ENCODE peak calls at places on chromosome 3, in six cellular contexts. One of them, this sample, is unnamed. For H3K9me3, the result is how much of the 10 kb centered on the place peaks cover.

GRCh38 chr3:113436794-113437193 is 4.5 kb downstream of the CFAP44 start:
- DNase-seq in sigmoid colon: no peak
- DNase-seq in hepatocyte: peak
- DNase-seq in A549: no peak
- DNase-seq in IMR-90: peak
- DNase-seq in K562: no peak
- DNase-seq in this sample: no peak

GRCh38 chr3:181888234-181888633 is 176.5 kb downstream of the SOX2 start:
- DNase-seq in sigmoid colon: no peak
- DNase-seq in hepatocyte: no peak
- DNase-seq in A549: no peak
- DNase-seq in IMR-90: no peak
- DNase-seq in K562: no peak
- DNase-seq in this sample: no peak

GRCh38 chr3:16338999-16339398 is 74.0 kb downstream of the OXNAD1 start:
- DNase-seq in sigmoid colon: no peak
- DNase-seq in hepatocyte: peak
- DNase-seq in A549: peak
- DNase-seq in IMR-90: peak
- DNase-seq in K562: no peak
- DNase-seq in this sample: no peak

GRCh38 chr3:150286390-150287147 is 121.5 kb upstream of the TSC22D2 start:
- DNase-seq in sigmoid colon: no peak
- DNase-seq in hepatocyte: peak
- DNase-seq in A549: peak
- DNase-seq in IMR-90: peak
- DNase-seq in K562: peak
- DNase-seq in this sample: no peak

GRCh38 chr3:42739401-42740158 is 33.5 kb downstream of the CCDC13 start:
- DNase-seq in sigmoid colon: peak
- DNase-seq in hepatocyte: no peak
- DNase-seq in A549: no peak
- DNase-seq in IMR-90: no peak
- DNase-seq in K562: no peak
- DNase-seq in this sample: no peak

GRCh38 chr3:41508063-41508696 is 308.9 kb downstream of the CTNNB1 start:
- DNase-seq in sigmoid colon: no peak
- DNase-seq in hepatocyte: no peak
- DNase-seq in A549: no peak
- DNase-seq in IMR-90: no peak
- DNase-seq in K562: no peak
- DNase-seq in this sample: no peak

GRCh38 chr3:184282941-184283340 is 7.1 kb downstream of the ECE2 start:
- DNase-seq in sigmoid colon: no peak
- DNase-seq in hepatocyte: no peak
- DNase-seq in A549: no peak
- DNase-seq in IMR-90: no peak
- DNase-seq in K562: no peak
- DNase-seq in this sample: no peak

GRCh38 chr3:160105902-160106584 is 117.4 kb downstream of the IL12A start:
- DNase-seq in sigmoid colon: no peak
- DNase-seq in hepatocyte: no peak
- DNase-seq in A549: no peak
- DNase-seq in IMR-90: no peak
- DNase-seq in K562: no peak
- DNase-seq in this sample: no peak

GRCh38 chr3:27630892-27631291 is 91.2 kb downstream of the EOMES start:
- DNase-seq in sigmoid colon: no peak
- DNase-seq in hepatocyte: no peak
- DNase-seq in A549: peak
- DNase-seq in IMR-90: peak
- DNase-seq in K562: no peak
- DNase-seq in this sample: no peak

GRCh38 chr3:143252931-143253330 is 133.4 kb downstream of the CHST2 start:
- DNase-seq in sigmoid colon: no peak
- DNase-seq in hepatocyte: no peak
- DNase-seq in A549: no peak
- DNase-seq in IMR-90: no peak
- DNase-seq in K562: no peak
- DNase-seq in this sample: no peak

GRCh38 chr3:166663194-166663593 is 716.9 kb downstream of the ZBBX start:
- DNase-seq in sigmoid colon: no peak
- DNase-seq in hepatocyte: no peak
- DNase-seq in A549: no peak
- DNase-seq in IMR-90: no peak
- DNase-seq in K562: no peak
- DNase-seq in this sample: no peak

GRCh38 chr3:14320221-14320620 is 82.2 kb upstream of the SLC6A6 start:
- DNase-seq in sigmoid colon: no peak
- DNase-seq in hepatocyte: no peak
- DNase-seq in A549: no peak
- DNase-seq in IMR-90: no peak
- DNase-seq in K562: no peak
- DNase-seq in this sample: no peak

GRCh38 chr3:183330881-183331280 is 77.8 kb downstream of the B3GNT5 start:
- DNase-seq in sigmoid colon: no peak
- DNase-seq in hepatocyte: no peak
- DNase-seq in A549: no peak
- DNase-seq in IMR-90: no peak
- DNase-seq in K562: peak
- DNase-seq in this sample: no peak

GRCh38 chr3:11690863-11691833 is 47.4 kb upstream of the VGLL4 start:
- DNase-seq in sigmoid colon: no peak
- DNase-seq in hepatocyte: peak
- DNase-seq in A549: no peak
- DNase-seq in IMR-90: peak
- DNase-seq in K562: no peak
- DNase-seq in this sample: no peak

GRCh38 chr3:74390121-74390870 is 224.2 kb downstream of the CNTN3 start:
- DNase-seq in sigmoid colon: no peak
- DNase-seq in hepatocyte: no peak
- DNase-seq in A549: no peak
- DNase-seq in IMR-90: no peak
- DNase-seq in K562: no peak
- DNase-seq in this sample: no peak

DNA sequence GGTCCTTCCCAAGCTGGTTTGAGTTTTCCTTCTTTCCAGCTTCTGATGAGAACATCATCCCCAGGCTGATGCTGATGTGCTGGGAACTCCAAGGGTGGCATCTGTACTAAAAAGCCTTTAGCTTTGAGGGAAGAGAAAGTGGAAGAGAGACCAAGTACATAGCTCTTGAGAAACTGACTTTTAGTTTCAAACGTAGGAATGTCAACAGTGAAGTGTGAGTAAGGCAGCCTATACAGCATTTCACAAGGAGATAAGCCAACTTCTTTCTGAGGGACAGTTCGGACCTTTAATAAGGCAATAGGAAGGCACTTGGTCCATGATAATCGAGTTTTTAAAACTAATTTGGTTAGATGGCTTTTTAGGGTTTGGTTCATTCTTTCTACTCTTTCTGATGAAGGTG is 53.7 kb downstream of the DLG1 start:
- DNase-seq in sigmoid colon: no peak
- DNase-seq in hepatocyte: no peak
- DNase-seq in A549: no peak
- DNase-seq in IMR-90: no peak
- DNase-seq in K562: no peak
- DNase-seq in this sample: no peak
- H3K9me3 ChIP-seq in sigmoid colon: under half
- H3K9me3 ChIP-seq in hepatocyte: under half
- H3K9me3 ChIP-seq in A549: under half
- H3K9me3 ChIP-seq in IMR-90: under half
- H3K9me3 ChIP-seq in K562: under half
- H3K9me3 ChIP-seq in this sample: under half

GRCh38 chr3:93855406-93855805 is 118.3 kb downstream of the PROS1 start:
- DNase-seq in sigmoid colon: no peak
- DNase-seq in hepatocyte: no peak
- DNase-seq in A549: no peak
- DNase-seq in IMR-90: no peak
- DNase-seq in K562: no peak
- DNase-seq in this sample: no peak
- H3K9me3 ChIP-seq in sigmoid colon: under half
- H3K9me3 ChIP-seq in hepatocyte: under half
- H3K9me3 ChIP-seq in A549: under half
- H3K9me3 ChIP-seq in IMR-90: under half
- H3K9me3 ChIP-seq in K562: under half
- H3K9me3 ChIP-seq in this sample: under half

GRCh38 chr3:1613962-1614361 is 484.7 kb upstream of the CNTN4 start:
- DNase-seq in sigmoid colon: no peak
- DNase-seq in hepatocyte: no peak
- DNase-seq in A549: no peak
- DNase-seq in IMR-90: no peak
- DNase-seq in K562: no peak
- DNase-seq in this sample: no peak

GRCh38 chr3:1611824-1612223 is 486.8 kb upstream of the CNTN4 start:
- DNase-seq in sigmoid colon: no peak
- DNase-seq in hepatocyte: no peak
- DNase-seq in A549: no peak
- DNase-seq in IMR-90: no peak
- DNase-seq in K562: no peak
- DNase-seq in this sample: no peak

DNA sequence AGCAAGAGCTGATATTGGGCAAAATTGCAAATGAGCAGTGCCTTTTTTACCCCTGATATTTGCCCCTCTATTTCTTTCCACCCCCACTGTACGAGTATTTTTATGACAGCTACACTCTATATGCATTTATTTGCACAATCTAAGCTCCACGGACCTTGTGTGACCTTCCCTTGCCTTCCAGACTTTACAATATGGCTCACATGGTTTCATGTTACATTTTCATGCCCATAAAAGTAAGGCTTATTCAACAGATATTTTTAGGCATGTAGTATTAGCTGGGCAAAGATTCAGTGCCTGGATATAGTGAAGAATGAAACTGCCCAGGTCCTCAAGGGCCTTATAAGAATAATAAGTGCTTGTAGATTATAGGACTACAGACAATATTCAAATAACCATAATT is 482.0 kb upstream of the CNTN4 start:
- DNase-seq in sigmoid colon: no peak
- DNase-seq in hepatocyte: no peak
- DNase-seq in A549: no peak
- DNase-seq in IMR-90: no peak
- DNase-seq in K562: no peak
- DNase-seq in this sample: no peak
- H3K9me3 ChIP-seq in sigmoid colon: under half
- H3K9me3 ChIP-seq in hepatocyte: under half
- H3K9me3 ChIP-seq in A549: under half
- H3K9me3 ChIP-seq in IMR-90: under half
- H3K9me3 ChIP-seq in K562: under half
- H3K9me3 ChIP-seq in this sample: under half

GRCh38 chr3:435969-436492 is 239.5 kb downstream of the CHL1 start:
- DNase-seq in sigmoid colon: no peak
- DNase-seq in hepatocyte: no peak
- DNase-seq in A549: no peak
- DNase-seq in IMR-90: no peak
- DNase-seq in K562: no peak
- DNase-seq in this sample: no peak

GRCh38 chr3:430186-430585 is 233.6 kb downstream of the CHL1 start:
- DNase-seq in sigmoid colon: no peak
- DNase-seq in hepatocyte: no peak
- DNase-seq in A549: no peak
- DNase-seq in IMR-90: no peak
- DNase-seq in K562: no peak
- DNase-seq in this sample: no peak

GRCh38 chr3:440826-441225 is 244.3 kb downstream of the CHL1 start:
- DNase-seq in sigmoid colon: no peak
- DNase-seq in hepatocyte: no peak
- DNase-seq in A549: no peak
- DNase-seq in IMR-90: no peak
- DNase-seq in K562: no peak
- DNase-seq in this sample: no peak

DNA sequence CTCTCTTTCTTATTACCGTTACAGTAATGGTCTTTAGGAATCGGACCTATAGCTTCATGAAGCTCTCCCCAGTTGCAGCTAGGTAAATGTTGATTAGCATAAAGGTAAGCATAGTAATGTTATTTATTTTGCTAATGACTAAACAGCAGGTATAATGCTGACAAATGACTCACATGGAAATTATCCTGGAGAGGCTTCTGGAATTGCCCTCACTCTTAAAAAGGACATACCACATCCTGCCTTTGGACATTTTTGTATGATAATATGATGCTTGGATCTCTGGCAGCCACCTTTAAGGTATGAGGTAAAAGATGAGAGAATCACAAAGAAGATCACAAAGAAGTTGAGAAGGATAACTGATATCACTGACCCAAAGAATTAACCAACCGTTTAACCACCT is 238.6 kb downstream of the CHL1 start:
- DNase-seq in sigmoid colon: no peak
- DNase-seq in hepatocyte: no peak
- DNase-seq in A549: no peak
- DNase-seq in IMR-90: no peak
- DNase-seq in K562: no peak
- DNase-seq in this sample: no peak
- H3K9me3 ChIP-seq in sigmoid colon: under half
- H3K9me3 ChIP-seq in hepatocyte: under half
- H3K9me3 ChIP-seq in A549: under half
- H3K9me3 ChIP-seq in IMR-90: under half
- H3K9me3 ChIP-seq in K562: under half
- H3K9me3 ChIP-seq in this sample: under half

DNA sequence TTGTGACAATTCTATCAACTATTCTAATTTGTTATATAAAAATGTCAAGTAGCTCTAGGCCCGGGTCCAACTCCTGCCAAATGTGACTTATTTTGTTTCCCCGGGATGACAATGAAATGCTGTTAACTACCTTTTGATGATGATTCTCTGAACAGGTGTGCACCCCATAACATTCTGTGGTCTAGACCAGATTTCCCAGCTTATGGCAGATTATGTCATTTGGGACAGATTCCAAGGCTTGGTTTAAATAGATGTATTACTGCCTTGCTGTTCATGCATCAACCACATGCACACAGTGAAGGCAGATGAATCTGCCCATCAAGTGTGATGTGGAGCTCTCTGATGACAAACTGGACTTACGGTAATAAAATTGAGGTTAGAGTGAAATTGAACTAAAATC is 150.5 kb downstream of the MECOM start:
- DNase-seq in sigmoid colon: no peak
- DNase-seq in hepatocyte: no peak
- DNase-seq in A549: no peak
- DNase-seq in IMR-90: no peak
- DNase-seq in K562: no peak
- DNase-seq in this sample: no peak
- H3K9me3 ChIP-seq in sigmoid colon: under half
- H3K9me3 ChIP-seq in hepatocyte: under half
- H3K9me3 ChIP-seq in A549: under half
- H3K9me3 ChIP-seq in IMR-90: under half
- H3K9me3 ChIP-seq in K562: under half
- H3K9me3 ChIP-seq in this sample: under half

DNA sequence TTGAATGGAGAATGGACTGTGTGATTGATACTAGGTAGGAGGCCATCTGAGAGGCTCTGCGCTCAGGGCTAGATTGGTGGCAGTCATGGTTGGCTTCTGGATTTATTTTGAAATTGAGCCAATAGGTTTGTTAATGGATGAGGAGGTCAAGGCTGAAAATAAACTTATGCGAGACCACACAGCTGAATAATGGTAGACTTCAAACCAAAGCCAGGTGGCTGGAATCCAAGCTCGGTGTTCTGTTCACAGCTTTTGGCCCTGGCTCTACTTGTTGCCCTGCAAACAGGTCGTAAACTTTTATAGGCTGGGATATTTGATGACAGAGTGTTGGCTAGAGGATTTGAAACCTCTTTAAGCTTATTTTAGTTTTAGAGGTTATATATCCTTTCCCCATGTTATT is 160.4 kb downstream of the CHL1 start:
- DNase-seq in sigmoid colon: peak
- DNase-seq in hepatocyte: peak
- DNase-seq in A549: no peak
- DNase-seq in IMR-90: no peak
- DNase-seq in K562: no peak
- DNase-seq in this sample: no peak
- H3K9me3 ChIP-seq in sigmoid colon: under half
- H3K9me3 ChIP-seq in hepatocyte: under half
- H3K9me3 ChIP-seq in A549: under half
- H3K9me3 ChIP-seq in IMR-90: under half
- H3K9me3 ChIP-seq in K562: under half
- H3K9me3 ChIP-seq in this sample: under half

This sample was measured in BE2C.